ENCODE peak calls at places on chromosomes 6 and 20, in five cellular contexts. One of them, this sample, is unnamed. For H3K36me3, the result is how much of the 10 kb centered on the place peaks cover.

GRCh38 chr6:150167479-150167873 is 24.6 kb downstream of the PPP1R14C start:
- DNase-seq in IMR-90: no peak
- DNase-seq in neuronal stem cell: no peak
- DNase-seq in mesenchymal stem cell: no peak
- DNase-seq in trophoblast cell: no peak
- DNase-seq in this sample: no peak

GRCh38 chr6:155398701-155399061 is 57.0 kb downstream of the NOX3 start:
- DNase-seq in trophoblast cell: no peak
- DNase-seq in IMR-90: no peak
- DNase-seq in neuronal stem cell: no peak
- DNase-seq in mesenchymal stem cell: no peak
- DNase-seq in this sample: no peak

GRCh38 chr6:166253277-166254229 is 54.6 kb downstream of the PRR18 start:
- DNase-seq in neuronal stem cell: peak
- DNase-seq in IMR-90: no peak
- DNase-seq in mesenchymal stem cell: peak
- DNase-seq in trophoblast cell: no peak
- DNase-seq in this sample: no peak

GRCh38 chr6:154307696-154308425 is 48.7 kb downstream of the IPCEF1 start:
- DNase-seq in mesenchymal stem cell: no peak
- DNase-seq in trophoblast cell: no peak
- DNase-seq in neuronal stem cell: no peak
- DNase-seq in IMR-90: no peak
- DNase-seq in this sample: no peak

GRCh38 chr6:150068173-150068785 is 642 bp downstream of the ULBP3 start:
- DNase-seq in mesenchymal stem cell: peak
- DNase-seq in neuronal stem cell: no peak
- DNase-seq in IMR-90: no peak
- DNase-seq in trophoblast cell: no peak
- DNase-seq in this sample: no peak

GRCh38 chr6:82878812-82879211 is 186.8 kb downstream of the UBE3D start:
- DNase-seq in mesenchymal stem cell: no peak
- DNase-seq in trophoblast cell: no peak
- DNase-seq in neuronal stem cell: no peak
- DNase-seq in IMR-90: peak
- DNase-seq in this sample: no peak

GRCh38 chr6:10516953-10517352 is 4.2 kb upstream of the GCNT2 start:
- DNase-seq in IMR-90: no peak
- DNase-seq in trophoblast cell: no peak
- DNase-seq in neuronal stem cell: no peak
- DNase-seq in mesenchymal stem cell: no peak
- DNase-seq in this sample: no peak

GRCh38 chr20:25021336-25021735 is 28.8 kb upstream of the APMAP start:
- DNase-seq in trophoblast cell: no peak
- DNase-seq in IMR-90: no peak
- DNase-seq in neuronal stem cell: no peak
- DNase-seq in mesenchymal stem cell: no peak
- DNase-seq in this sample: no peak

GRCh38 chr6:116522896-116523295 is 11.5 kb downstream of the CALHM5 start:
- DNase-seq in neuronal stem cell: no peak
- DNase-seq in mesenchymal stem cell: no peak
- DNase-seq in IMR-90: no peak
- DNase-seq in trophoblast cell: no peak
- DNase-seq in this sample: no peak

GRCh38 chr6:27894839-27895762 is 17.1 kb downstream of the OR2B2 start:
- DNase-seq in trophoblast cell: peak
- DNase-seq in IMR-90: peak
- DNase-seq in mesenchymal stem cell: peak
- DNase-seq in neuronal stem cell: peak
- DNase-seq in this sample: no peak
- H3K14ac ChIP-seq in trophoblast cell: peak
- H3K14ac ChIP-seq in IMR-90: peak
- H3K14ac ChIP-seq in mesenchymal stem cell: no peak
- H3K14ac ChIP-seq in neuronal stem cell: no peak
- H3K14ac ChIP-seq in this sample: peak

GRCh38 chr20:41095110-41095969 is 42.0 kb upstream of the PLCG1 start:
- DNase-seq in IMR-90: peak
- DNase-seq in trophoblast cell: no peak
- DNase-seq in mesenchymal stem cell: peak
- DNase-seq in neuronal stem cell: peak
- DNase-seq in this sample: no peak
- H3K36me3 ChIP-seq in IMR-90: under half
- H3K36me3 ChIP-seq in trophoblast cell: half or more
- H3K36me3 ChIP-seq in mesenchymal stem cell: half or more
- H3K36me3 ChIP-seq in neuronal stem cell: half or more
- H3K36me3 ChIP-seq in this sample: under half

GRCh38 chr20:6123650-6124014 is 802 bp upstream of the FERMT1 start:
- DNase-seq in neuronal stem cell: no peak
- DNase-seq in IMR-90: no peak
- DNase-seq in mesenchymal stem cell: no peak
- DNase-seq in trophoblast cell: no peak
- DNase-seq in this sample: no peak

GRCh38 chr20:6122873-6123649 is at the start of gene FERMT1:
- DNase-seq in mesenchymal stem cell: peak
- DNase-seq in trophoblast cell: peak
- DNase-seq in IMR-90: peak
- DNase-seq in neuronal stem cell: peak
- DNase-seq in this sample: peak

GRCh38 chr20:6120491-6120988 is 2.3 kb downstream of the FERMT1 start:
- DNase-seq in trophoblast cell: no peak
- DNase-seq in mesenchymal stem cell: no peak
- DNase-seq in neuronal stem cell: no peak
- DNase-seq in IMR-90: no peak
- DNase-seq in this sample: no peak

GRCh38 chr20:6121504-6121903 is 1.3 kb downstream of the FERMT1 start:
- DNase-seq in trophoblast cell: no peak
- DNase-seq in mesenchymal stem cell: no peak
- DNase-seq in neuronal stem cell: no peak
- DNase-seq in IMR-90: no peak
- DNase-seq in this sample: no peak

GRCh38 chr20:6122111-6122872 is 538 bp downstream of the FERMT1 start:
- DNase-seq in neuronal stem cell: no peak
- DNase-seq in trophoblast cell: peak
- DNase-seq in mesenchymal stem cell: peak
- DNase-seq in IMR-90: peak
- DNase-seq in this sample: no peak
- H3K14ac ChIP-seq in neuronal stem cell: no peak
- H3K14ac ChIP-seq in trophoblast cell: peak
- H3K14ac ChIP-seq in mesenchymal stem cell: no peak
- H3K14ac ChIP-seq in IMR-90: no peak
- H3K14ac ChIP-seq in this sample: no peak

GRCh38 chr20:49279677-49280462 is 2.0 kb upstream of the ZNFX1 start:
- DNase-seq in mesenchymal stem cell: peak
- DNase-seq in trophoblast cell: no peak
- DNase-seq in IMR-90: no peak
- DNase-seq in neuronal stem cell: no peak
- DNase-seq in this sample: no peak

GRCh38 chr20:49281059-49281912 is 3.4 kb upstream of the ZNFX1 start:
- DNase-seq in neuronal stem cell: no peak
- DNase-seq in mesenchymal stem cell: peak
- DNase-seq in IMR-90: no peak
- DNase-seq in trophoblast cell: peak
- DNase-seq in this sample: no peak

GRCh38 chr20:49278817-49279676 is 1.2 kb upstream of the ZNFX1 start:
- DNase-seq in IMR-90: no peak
- DNase-seq in trophoblast cell: no peak
- DNase-seq in mesenchymal stem cell: peak
- DNase-seq in neuronal stem cell: no peak
- DNase-seq in this sample: no peak

GRCh38 chr20:49281913-49282467 is 4.1 kb upstream of the ZNFX1 start:
- DNase-seq in IMR-90: no peak
- DNase-seq in neuronal stem cell: no peak
- DNase-seq in mesenchymal stem cell: no peak
- DNase-seq in trophoblast cell: no peak
- DNase-seq in this sample: no peak

GRCh38 chr20:49280463-49281058 is 2.7 kb upstream of the ZNFX1 start:
- DNase-seq in neuronal stem cell: no peak
- DNase-seq in mesenchymal stem cell: peak
- DNase-seq in IMR-90: no peak
- DNase-seq in trophoblast cell: no peak
- DNase-seq in this sample: no peak
- H3K36me3 ChIP-seq in neuronal stem cell: half or more
- H3K36me3 ChIP-seq in mesenchymal stem cell: half or more
- H3K36me3 ChIP-seq in IMR-90: half or more
- H3K36me3 ChIP-seq in trophoblast cell: half or more
- H3K36me3 ChIP-seq in this sample: half or more

GRCh38 chr20:48920527-48921167 is 864 bp upstream of the ARFGEF2 start:
- DNase-seq in mesenchymal stem cell: no peak
- DNase-seq in neuronal stem cell: no peak
- DNase-seq in IMR-90: no peak
- DNase-seq in trophoblast cell: no peak
- DNase-seq in this sample: no peak

GRCh38 chr20:48919882-48920526 is 1.5 kb upstream of the ARFGEF2 start:
- DNase-seq in IMR-90: no peak
- DNase-seq in trophoblast cell: no peak
- DNase-seq in neuronal stem cell: no peak
- DNase-seq in mesenchymal stem cell: peak
- DNase-seq in this sample: no peak

GRCh38 chr20:48921168-48921882 is at the start of gene ARFGEF2:
- DNase-seq in trophoblast cell: peak
- DNase-seq in IMR-90: peak
- DNase-seq in mesenchymal stem cell: peak
- DNase-seq in neuronal stem cell: peak
- DNase-seq in this sample: peak

GRCh38 chr20:48923149-48923718 is 1.7 kb downstream of the ARFGEF2 start:
- DNase-seq in IMR-90: no peak
- DNase-seq in neuronal stem cell: no peak
- DNase-seq in mesenchymal stem cell: peak
- DNase-seq in trophoblast cell: no peak
- DNase-seq in this sample: no peak

GRCh38 chr20:48921883-48922867 is 664 bp downstream of the ARFGEF2 start:
- DNase-seq in trophoblast cell: peak
- DNase-seq in mesenchymal stem cell: peak
- DNase-seq in IMR-90: peak
- DNase-seq in neuronal stem cell: no peak
- DNase-seq in this sample: no peak
- H3K14ac ChIP-seq in trophoblast cell: peak
- H3K14ac ChIP-seq in mesenchymal stem cell: no peak
- H3K14ac ChIP-seq in IMR-90: peak
- H3K14ac ChIP-seq in neuronal stem cell: no peak
- H3K14ac ChIP-seq in this sample: no peak

DNA sequence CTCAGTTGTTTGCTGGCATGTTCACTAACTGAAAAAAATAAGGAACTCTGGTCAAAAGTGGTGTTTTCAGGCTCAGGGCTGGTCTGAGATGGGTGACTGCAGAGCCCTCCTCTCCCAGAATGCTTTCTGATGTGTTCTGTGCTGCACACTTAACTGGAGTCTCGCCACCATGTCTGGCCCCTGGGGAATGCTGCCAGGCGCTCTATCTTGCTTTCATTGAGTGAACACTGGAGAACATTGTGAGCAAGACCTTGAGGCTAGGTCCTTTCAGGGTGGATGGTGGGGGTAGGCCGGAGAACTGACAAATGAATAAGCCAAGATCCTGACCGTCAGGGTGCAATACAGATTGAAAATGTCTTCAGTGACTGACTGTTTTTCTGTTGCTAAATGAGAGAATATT is 19.5 kb downstream of the PANK2 start:
- DNase-seq in IMR-90: no peak
- DNase-seq in mesenchymal stem cell: no peak
- DNase-seq in neuronal stem cell: no peak
- DNase-seq in trophoblast cell: no peak
- DNase-seq in this sample: no peak
- H3K36me3 ChIP-seq in IMR-90: under half
- H3K36me3 ChIP-seq in mesenchymal stem cell: half or more
- H3K36me3 ChIP-seq in neuronal stem cell: half or more
- H3K36me3 ChIP-seq in trophoblast cell: under half
- H3K36me3 ChIP-seq in this sample: under half

GRCh38 chr6:42453649-42454427 is 2.1 kb upstream of the TRERF1 start:
- DNase-seq in IMR-90: peak
- DNase-seq in neuronal stem cell: peak
- DNase-seq in mesenchymal stem cell: peak
- DNase-seq in trophoblast cell: no peak
- DNase-seq in this sample: peak
- H3K14ac ChIP-seq in IMR-90: peak
- H3K14ac ChIP-seq in neuronal stem cell: no peak
- H3K14ac ChIP-seq in mesenchymal stem cell: no peak
- H3K14ac ChIP-seq in trophoblast cell: peak
- H3K14ac ChIP-seq in this sample: no peak

DNA sequence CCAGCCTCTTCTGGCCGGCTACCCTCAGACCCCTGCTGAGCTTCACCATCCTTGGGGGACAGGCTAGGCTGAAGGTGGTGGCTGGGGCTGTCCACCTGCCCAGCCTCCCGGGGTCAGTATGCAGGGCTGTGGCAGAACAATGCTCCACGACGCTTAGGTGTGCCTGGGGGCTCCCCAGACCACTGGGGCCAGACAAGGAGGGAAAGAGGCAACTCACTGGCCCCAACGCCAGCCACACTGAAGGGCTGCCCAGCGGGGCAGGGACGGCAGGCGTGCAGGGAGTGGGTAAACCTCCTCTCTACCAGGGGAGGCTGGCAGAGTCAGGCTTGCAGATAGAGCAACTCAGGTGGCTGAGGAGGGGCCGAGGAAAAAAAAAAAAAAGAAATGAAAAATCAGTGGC is 11.5 kb upstream of the UBE2V1 start:
- DNase-seq in neuronal stem cell: no peak
- DNase-seq in mesenchymal stem cell: no peak
- DNase-seq in IMR-90: no peak
- DNase-seq in trophoblast cell: no peak
- DNase-seq in this sample: no peak
- H3K36me3 ChIP-seq in neuronal stem cell: half or more
- H3K36me3 ChIP-seq in mesenchymal stem cell: half or more
- H3K36me3 ChIP-seq in IMR-90: half or more
- H3K36me3 ChIP-seq in trophoblast cell: half or more
- H3K36me3 ChIP-seq in this sample: under half

GRCh38 chr20:59006864-59007757 is at the start of gene CTSZ:
- DNase-seq in neuronal stem cell: peak
- DNase-seq in mesenchymal stem cell: peak
- DNase-seq in IMR-90: no peak
- DNase-seq in trophoblast cell: peak
- DNase-seq in this sample: no peak
- H3K14ac ChIP-seq in neuronal stem cell: peak
- H3K14ac ChIP-seq in mesenchymal stem cell: no peak
- H3K14ac ChIP-seq in IMR-90: peak
- H3K14ac ChIP-seq in trophoblast cell: peak
- H3K14ac ChIP-seq in this sample: no peak